ENCODE peak calls at places on chromosomes 16 and 17, in five cellular contexts. K is spleen, Z is Peyer's patch, J is lower lobe of right lung, T is BE2C. Y is an unnamed sample.

GRCh38 chr16:12089492-12090161 is 113.1 kb downstream of the SNX29 start:
- DNase-seq in K (peak; percentile 86), Z (peak; percentile 70), J (peak; percentile 61), T (no peak), Y (no peak)

GRCh38 chr17:54900457-54901229 is at the start of gene TOM1L1:
- DNase-seq in K (no peak), Z (peak; percentile 88), J (peak; percentile 88), T (peak; percentile 75), Y (peak; percentile 74)

GRCh38 chr17:61366715-61367413 is 32.8 kb upstream of the TBX2 start:
- DNase-seq in K (peak; percentile 46), Z (no peak), J (no peak), T (peak; percentile 49), Y (peak; percentile 91)

GRCh38 chr16:4361944-4362311 is 9.7 kb upstream of the VASN start:
- DNase-seq in K (peak; percentile 58), Z (no peak), J (no peak), T (no peak), Y (no peak)

GRCh38 chr16:9954181-9954580 is 228.0 kb downstream of the GRIN2A start:
- DNase-seq in K (no peak), Z (no peak), J (no peak), T (no peak), Y (no peak)

GRCh38 chr17:41494524-41494923 is 4.8 kb upstream of the KRT36 start:
- DNase-seq in K (no peak), Z (no peak), J (peak; percentile 8), T (no peak), Y (no peak)

GRCh38 chr17:43316522-43317142 is 82.2 kb upstream of the ARL4D start:
- DNase-seq in K (peak; percentile 77), Z (no peak), J (no peak), T (no peak), Y (peak; percentile 69)

GRCh38 chr17:13561606-13562270 is 40.0 kb downstream of the HS3ST3A1 start:
- DNase-seq in K (no peak), Z (no peak), J (no peak), T (no peak), Y (no peak)

GRCh38 chr17:83181991-83182619 is 102.7 kb downstream of the METRNL start:
- DNase-seq in K (no peak), Z (no peak), J (no peak), T (peak; percentile 2), Y (peak; percentile 11)

GRCh38 chr17:5832886-5833285 is 237.3 kb upstream of the WSCD1 start:
- DNase-seq in K (no peak), Z (no peak), J (no peak), T (no peak), Y (no peak)

GRCh38 chr16:79767597-79768280 is 167.2 kb upstream of the MAF start:
- DNase-seq in K (no peak), Z (peak; percentile 67), J (no peak), T (no peak), Y (no peak)

GRCh38 chr17:51056813-51057510 is 63.7 kb downstream of the SPAG9 start:
- DNase-seq in K (no peak), Z (no peak), J (no peak), T (peak; percentile 44), Y (peak; percentile 50)

GRCh38 chr16:734981-735881 is 5.6 kb downstream of the CIAO3 start:
- DNase-seq in K (peak; percentile 73), Z (no peak), J (no peak), T (no peak), Y (no peak)

GRCh38 chr16:12239953-12240485 is 263.5 kb downstream of the SNX29 start:
- DNase-seq in K (no peak), Z (no peak), J (no peak), T (no peak), Y (no peak)

GRCh38 chr17:58232707-58233156 is 5.7 kb upstream of the LPO start:
- DNase-seq in K (no peak), Z (no peak), J (peak; percentile 67), T (no peak), Y (peak; percentile 79)

GRCh38 chr16:4505356-4506153 is 29.4 kb downstream of the HMOX2 start:
- DNase-seq in K (peak; percentile 94), Z (peak; percentile 93), J (peak; percentile 80), T (no peak), Y (no peak)

GRCh38 chr16:55660026-55660425 is 4.2 kb downstream of the SLC6A2 start:
- DNase-seq in K (no peak), Z (no peak), J (no peak), T (peak; percentile 41), Y (no peak)

GRCh38 chr16:71564377-71564967 is 12.4 kb downstream of the TAT start:
- DNase-seq in K (no peak), Z (no peak), J (no peak), T (no peak), Y (peak; percentile 9)

GRCh38 chr17:20938244-20938643 is 104.6 kb downstream of the USP22 start:
- DNase-seq in K (no peak), Z (no peak), J (no peak), T (no peak), Y (no peak)

GRCh38 chr16:1193143-1193824 is 31.8 kb downstream of the TPSG1 start:
- DNase-seq in K (no peak), Z (no peak), J (no peak), T (peak; percentile 81), Y (no peak)

GRCh38 chr17:10156579-10157488 is 41.6 kb downstream of the GAS7 start:
- DNase-seq in K (peak; percentile 86), Z (peak; percentile 73), J (peak; percentile 84), T (no peak), Y (no peak)

GRCh38 chr16:84507011-84507982 is 2.8 kb upstream of the MEAK7 start:
- DNase-seq in K (peak; percentile 87), Z (peak; percentile 68), J (peak; percentile 45), T (no peak), Y (no peak)

GRCh38 chr16:57892447-57893096 is 78.4 kb downstream of the CNGB1 start:
- DNase-seq in K (peak; percentile 83), Z (no peak), J (peak; percentile 68), T (no peak), Y (peak; percentile 39)

GRCh38 chr17:67082110-67082509 is 37.8 kb downstream of the CACNG1 start:
- DNase-seq in K (no peak), Z (no peak), J (no peak), T (no peak), Y (no peak)

GRCh38 chr16:85924675-85925074 is 25.7 kb downstream of the IRF8 start:
- DNase-seq in K (no peak), Z (no peak), J (no peak), T (no peak), Y (no peak)

GRCh38 chr16:83441523-83441922 is 366.3 kb upstream of the HSBP1 start:
- DNase-seq in K (no peak), Z (no peak), J (no peak), T (no peak), Y (no peak)

GRCh38 chr17:59901604-59902003 is 8.7 kb downstream of the RPS6KB1 start:
- DNase-seq in K (no peak), Z (no peak), J (no peak), T (no peak), Y (no peak)

GRCh38 chr17:19508327-19508867 is 25.3 kb upstream of the SLC47A1 start:
- DNase-seq in K (peak; percentile 88), Z (peak; percentile 68), J (no peak), T (peak; percentile 15), Y (peak; percentile 45)

GRCh38 chr16:53105565-53105964 is 50.8 kb downstream of the CHD9 start:
- DNase-seq in K (no peak), Z (no peak), J (no peak), T (no peak), Y (no peak)
- TF ChIP-seq CTCF in K (no peak), Z (no peak), J (no peak), T (no peak), Y (no peak)

DNA sequence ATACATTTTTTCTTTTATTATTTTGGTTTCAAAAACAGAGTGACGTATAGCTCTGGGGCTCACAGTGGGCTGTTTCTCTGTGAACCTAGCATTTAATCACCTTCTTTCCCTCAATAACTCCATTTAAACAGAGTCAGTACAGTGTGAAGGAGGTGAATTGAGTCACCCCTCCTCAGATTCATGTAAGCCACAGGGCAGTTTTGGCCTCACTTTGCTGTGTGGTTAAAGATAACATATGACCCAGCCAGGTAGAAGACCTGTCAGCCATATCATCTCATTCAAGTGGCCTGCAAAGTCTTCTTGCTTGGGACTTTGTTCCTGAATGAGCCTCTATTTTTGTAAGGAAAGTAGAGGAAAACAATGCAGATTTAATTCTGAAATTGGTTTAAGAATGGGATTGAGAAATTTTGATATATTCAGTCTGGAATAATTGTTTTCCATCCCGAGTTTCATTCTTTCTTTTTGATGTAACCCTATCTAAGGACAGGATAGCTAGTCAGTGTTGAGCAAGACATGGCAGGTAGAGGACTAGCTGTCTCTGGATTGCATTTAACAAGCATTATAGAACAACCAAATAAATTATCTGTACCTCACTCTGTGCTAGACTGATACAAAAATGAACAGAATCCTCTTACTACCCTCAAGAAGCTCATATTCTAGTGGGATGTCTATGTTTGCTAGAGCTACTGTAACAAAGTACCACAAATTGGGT is 13.1 kb downstream of the MAP2K6 start:
- DNase-seq in K (no peak), Z (no peak), J (no peak), T (no peak), Y (no peak)
- H3K27me3 ChIP-seq in K (no peaks in the 10 kb centered on the region), Z (no peaks in the 10 kb centered on the region), J (no peaks in the 10 kb centered on the region), T (no peaks in the 10 kb centered on the region), Y (no peaks in the 10 kb centered on the region)

GRCh38 chr16:75247249-75247648 is 4.2 kb downstream of the BCAR1 start:
- DNase-seq in K (no peak), Z (no peak), J (no peak), T (no peak), Y (no peak)

GRCh38 chr16:75250089-75250808 is 1.2 kb downstream of the BCAR1 start:
- DNase-seq in K (no peak), Z (peak; percentile 79), J (no peak), T (no peak), Y (no peak)

GRCh38 chr16:75248142-75248535 is 3.3 kb downstream of the BCAR1 start:
- DNase-seq in K (no peak), Z (no peak), J (no peak), T (no peak), Y (no peak)

GRCh38 chr16:75249441-75249840 is 2.0 kb downstream of the BCAR1 start:
- DNase-seq in K (no peak), Z (no peak), J (no peak), T (no peak), Y (no peak)

DNA sequence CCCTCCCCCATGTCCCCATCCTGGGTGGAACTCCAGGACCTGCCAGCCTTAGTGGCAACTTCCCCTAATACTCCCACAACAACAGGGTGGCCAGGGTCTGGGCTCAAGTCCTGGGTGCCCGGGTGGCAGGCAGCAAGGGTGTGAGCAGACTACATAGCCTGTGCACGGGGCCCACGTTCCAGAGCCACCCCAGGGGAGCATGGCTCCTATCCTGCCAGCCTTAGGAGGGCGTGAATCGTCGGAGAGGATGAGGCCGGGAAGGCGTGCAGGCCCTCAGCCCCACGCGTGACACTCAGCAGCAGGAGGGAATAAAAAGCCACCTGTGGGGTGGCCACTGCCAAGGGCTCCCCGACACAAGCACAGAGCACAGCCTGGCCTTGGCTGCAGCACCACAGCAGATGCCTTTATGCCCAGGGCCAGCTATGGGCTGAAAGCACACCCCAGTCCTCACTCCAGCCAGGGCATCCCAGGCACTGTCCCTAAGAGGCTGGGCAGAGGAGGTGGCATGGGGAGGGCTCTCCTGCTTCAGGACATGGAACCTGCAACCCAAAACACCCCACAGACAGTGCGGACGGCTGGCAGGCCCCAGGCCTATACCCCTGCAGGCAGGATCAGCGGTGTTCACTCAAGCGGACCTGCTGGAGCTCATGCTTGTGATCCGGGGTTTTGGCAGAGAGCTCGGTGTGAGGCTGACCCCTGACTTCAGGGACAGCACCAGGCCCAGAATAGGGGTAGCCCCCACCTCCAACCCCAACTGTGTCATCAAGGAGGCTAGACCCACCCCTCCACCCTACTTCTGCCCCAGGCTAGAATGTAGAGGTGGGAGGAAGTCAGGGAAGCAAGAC is 2.7 kb downstream of the BCAR1 start:
- DNase-seq in K (no peak), Z (no peak), J (no peak), T (no peak), Y (no peak)
- H3K4me3 ChIP-seq in K (peak overlapping the region; percentile 61), Z (no peak overlapping the region), J (peak overlapping the region; percentile 17), T (no peak overlapping the region), Y (no peak overlapping the region)

GRCh38 chr17:48860034-48860433 is 29.2 kb downstream of the CALCOCO2 start:
- DNase-seq in K (no peak), Z (no peak), J (no peak), T (no peak), Y (no peak)
- TF ChIP-seq CTCF in K (no peak), Z (peak; percentile 5), J (no peak), T (peak; percentile 31), Y (peak; percentile 32)